ENCODE peak calls at places on chromosomes 2 and 18, in ten cellular contexts. S is CD8-positive, alpha-beta memory T cell; G is neural progenitor cell; O is ovary; A is neuronal stem cell; J is uterus; R is spleen; X is aorta; D is GM23338; T is breast epithelium. Z is an unnamed sample. For H3K4me1, the result is how much of the 10 kb centered on the place peaks cover.

GRCh38 chr2:174778479-174778962 is 14.2 kb upstream of the CHRNA1 start:
- DNase-seq in O (peak), S (peak), D (no peak), R (peak), X (no peak), A (no peak), T (no peak), J (peak), G (no peak), Z (no peak)

GRCh38 chr18:59719533-59720325 is 22.5 kb upstream of the CCBE1 start:
- DNase-seq in R (no peak), T (no peak), O (no peak), D (no peak), A (no peak), S (no peak), G (no peak), X (no peak), J (no peak), Z (no peak)

GRCh38 chr18:74353169-74353775 is 37.6 kb downstream of the C18orf63 start:
- DNase-seq in S (peak), A (peak), G (peak), T (no peak), X (no peak), O (no peak), J (peak), R (no peak), D (peak), Z (peak)

GRCh38 chr2:225117061-225117716 is 74.9 kb upstream of the DOCK10 start:
- DNase-seq in T (no peak), D (no peak), O (no peak), J (no peak), R (no peak), G (no peak), X (no peak), A (no peak), S (no peak), Z (no peak)

GRCh38 chr2:224202466-224202865 is 163.4 kb upstream of the SERPINE2 start:
- DNase-seq in D (no peak), R (no peak), A (no peak), G (no peak), X (no peak), T (no peak), J (no peak), O (no peak), S (no peak), Z (no peak)

GRCh38 chr2:120730053-120730439 is 5.6 kb upstream of the GLI2 start:
- DNase-seq in X (no peak), R (peak), D (no peak), J (no peak), O (peak), A (no peak), G (no peak), T (no peak), S (no peak), Z (no peak)

GRCh38 chr18:44945847-44946490 is 265.3 kb downstream of the SETBP1 start:
- DNase-seq in R (no peak), S (no peak), O (no peak), D (no peak), X (no peak), T (no peak), J (no peak), A (peak), G (peak), Z (no peak)

GRCh38 chr2:40403233-40403841 is 48.6 kb downstream of the SLC8A1 start:
- DNase-seq in J (no peak), X (no peak), O (no peak), S (no peak), A (no peak), T (no peak), R (no peak), G (no peak), D (no peak), Z (no peak)

GRCh38 chr2:129619471-129619870 is 360.0 kb upstream of the RAB6C start:
- DNase-seq in J (no peak), X (no peak), D (peak), T (no peak), A (no peak), S (no peak), O (no peak), R (no peak), G (no peak), Z (no peak)

DNA sequence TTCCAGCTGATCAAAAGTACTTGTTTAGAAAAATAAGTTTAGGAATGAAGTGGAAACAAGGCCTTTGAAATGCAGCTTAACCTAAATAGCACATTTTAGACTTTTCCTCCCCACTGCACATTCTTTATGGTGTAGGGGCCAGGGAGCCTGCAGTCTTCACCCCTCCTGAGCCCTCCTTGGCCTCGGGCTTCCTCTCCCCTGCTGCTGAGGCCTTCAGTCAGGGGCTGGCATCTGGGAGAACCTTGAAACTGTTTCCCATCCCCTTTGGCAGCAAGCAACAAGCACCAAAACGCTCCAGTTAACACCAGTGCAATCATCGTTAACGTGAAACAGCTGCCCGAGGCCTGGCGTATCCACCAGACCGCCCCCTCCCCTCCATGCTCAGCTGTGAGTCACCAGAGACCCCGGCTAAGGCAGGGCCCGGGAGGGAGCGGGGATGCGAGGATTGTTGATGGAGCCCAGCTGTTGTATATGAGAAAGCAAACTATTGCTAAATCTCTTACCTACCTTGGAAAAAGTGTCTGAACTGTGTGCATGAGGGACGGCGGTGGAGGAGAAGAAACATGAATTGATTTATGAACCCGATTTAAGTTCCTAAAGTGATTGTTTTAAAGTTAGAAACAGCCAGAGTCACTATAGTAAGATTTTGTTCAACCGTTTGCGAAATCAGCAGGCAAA is 5.3 kb downstream of the ZFP36L2 start:
- DNase-seq in G (peak), X (peak), J (peak), A (peak), D (peak), T (no peak), O (peak), R (peak), S (peak), Z (peak)
- H3K4me3 ChIP-seq in G (peak), X (peak), J (no peak), A (peak), D (peak), T (peak), O (peak), R (peak), S (peak), Z (peak)

GRCh38 chr2:176709991-176710390 is 440.7 kb downstream of the MTX2 start:
- DNase-seq in S (no peak), X (no peak), A (no peak), G (no peak), R (no peak), O (no peak), J (no peak), D (no peak), T (no peak), Z (no peak)
- H3K4me1 ChIP-seq in S (under half), X (under half), A (under half), G (under half), R (under half), O (under half), J (under half), D (under half), T (under half), Z (under half)

DNA sequence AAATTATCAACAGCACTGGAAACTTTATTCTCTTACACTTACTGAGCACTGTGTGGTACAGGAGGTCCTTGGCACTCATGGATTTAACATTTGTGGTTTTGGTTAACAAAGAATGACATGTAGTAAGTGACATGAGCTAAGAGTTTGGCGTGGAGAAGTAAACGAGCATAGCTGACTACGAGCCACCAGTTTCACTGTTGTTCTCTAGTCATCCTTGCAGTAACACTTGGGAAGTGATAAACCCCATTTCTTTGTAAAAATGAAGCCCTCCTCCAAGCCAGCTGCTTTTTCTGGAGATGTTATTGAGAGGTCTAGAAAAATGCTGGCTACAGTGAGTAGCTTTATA is 32.7 kb downstream of the QPCT start:
- DNase-seq in T (no peak), A (no peak), D (no peak), X (no peak), G (no peak), S (no peak), R (no peak), O (no peak), J (no peak), Z (no peak)
- H3K4me3 ChIP-seq in T (peak), A (no peak), D (no peak), X (no peak), G (no peak), S (no peak), R (no peak), O (no peak), J (no peak), Z (no peak)

GRCh38 chr2:38590053-38590452 is 12.7 kb downstream of the HNRNPLL start:
- DNase-seq in G (no peak), S (no peak), J (no peak), X (no peak), O (no peak), R (no peak), D (no peak), T (no peak), A (no peak), Z (no peak)
- H3K4me1 ChIP-seq in G (under half), S (under half), J (under half), X (under half), O (under half), R (under half), D (under half), T (under half), A (under half), Z (under half)

GRCh38 chr18:13611616-13612110 is 114.7 kb downstream of the FAM210A start:
- DNase-seq in R (peak), D (peak), T (no peak), J (peak), G (no peak), S (no peak), A (peak), O (peak), X (peak), Z (peak)

GRCh38 chr18:13613099-13613498 is 113.3 kb downstream of the FAM210A start:
- DNase-seq in T (no peak), D (no peak), A (no peak), O (no peak), J (no peak), S (no peak), R (no peak), G (no peak), X (no peak), Z (no peak)

GRCh38 chr18:13612111-13612997 is 114.0 kb downstream of the FAM210A start:
- DNase-seq in S (peak), R (peak), X (no peak), A (no peak), T (no peak), J (no peak), D (no peak), G (no peak), O (no peak), Z (no peak)

GRCh38 chr18:13610517-13610916 is 115.8 kb downstream of the FAM210A start:
- DNase-seq in A (no peak), D (no peak), R (peak), S (no peak), G (no peak), O (no peak), X (no peak), T (no peak), J (no peak), Z (no peak)

DNA sequence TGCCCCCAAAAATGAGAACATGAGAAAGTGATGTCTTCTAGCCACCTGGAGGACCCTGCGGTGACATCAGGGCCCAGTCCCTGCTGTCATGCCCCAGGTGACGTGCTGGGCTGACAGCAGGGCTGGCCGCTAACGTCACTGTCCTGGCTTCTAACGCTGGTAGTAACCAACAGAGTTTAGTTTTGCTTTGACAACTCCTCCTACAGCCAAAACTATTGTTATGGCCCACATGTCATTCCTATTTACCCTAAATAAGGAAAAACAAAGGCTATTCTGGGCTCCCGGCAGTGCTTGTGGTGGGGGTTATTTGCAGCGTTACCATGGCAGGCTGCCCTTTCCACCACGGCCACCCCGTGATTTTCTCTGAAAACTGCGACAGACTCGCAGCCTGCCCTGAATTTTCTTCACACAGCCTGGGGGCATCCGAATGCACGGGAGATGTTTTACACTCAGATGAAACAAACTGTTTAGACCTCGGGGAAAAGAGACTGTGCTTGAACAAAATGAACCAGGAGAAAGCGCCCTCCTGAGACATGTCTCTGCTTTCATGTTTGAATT is 115.2 kb downstream of the FAM210A start:
- DNase-seq in S (no peak), O (no peak), R (peak), J (peak), G (peak), T (no peak), X (peak), A (peak), D (peak), Z (no peak)
- H3K4me3 ChIP-seq in S (no peak), O (peak), R (peak), J (peak), G (peak), T (peak), X (peak), A (no peak), D (no peak), Z (peak)

DNA sequence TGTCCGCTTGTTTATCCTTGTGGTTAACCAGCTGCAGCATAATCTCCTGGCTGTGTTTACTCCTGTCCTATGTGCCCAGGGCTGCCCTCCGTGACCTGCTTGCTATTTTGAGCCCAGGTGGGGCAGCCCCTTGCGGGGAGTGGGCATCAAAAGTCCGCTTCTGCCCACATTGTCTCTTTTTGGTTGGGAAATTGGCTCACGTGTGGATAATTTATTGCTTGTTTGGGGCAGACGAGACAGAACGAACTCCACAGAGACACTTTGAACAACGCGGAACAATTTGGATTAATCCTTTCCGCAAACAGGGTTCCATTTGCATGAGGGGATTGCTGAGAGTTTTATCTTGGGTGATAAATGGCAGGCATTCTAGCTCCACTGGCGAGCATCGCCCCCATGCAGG is 8.1 kb upstream of the CXCR4 start:
- DNase-seq in O (no peak), R (no peak), A (no peak), T (no peak), G (peak), J (no peak), D (no peak), S (no peak), X (no peak), Z (no peak)
- H3K4me1 ChIP-seq in O (under half), R (under half), A (under half), T (under half), G (half or more), J (under half), D (under half), S (half or more), X (under half), Z (under half)

GRCh38 chr2:144516981-144517824 is 2.7 kb downstream of the ZEB2 start:
- DNase-seq in T (no peak), R (peak), S (peak), O (peak), J (peak), G (peak), A (no peak), X (peak), D (peak), Z (peak)
- H3K4me3 ChIP-seq in T (peak), R (peak), S (peak), O (peak), J (peak), G (peak), A (peak), X (peak), D (peak), Z (peak)

GRCh38 chr2:71599646-71600236 is 146.4 kb downstream of the DYSF start:
- DNase-seq in S (no peak), G (no peak), X (no peak), J (no peak), R (no peak), D (no peak), O (no peak), T (no peak), A (no peak), Z (no peak)
- H3K4me1 ChIP-seq in S (under half), G (under half), X (under half), J (under half), R (under half), D (under half), O (under half), T (under half), A (under half), Z (under half)

DNA sequence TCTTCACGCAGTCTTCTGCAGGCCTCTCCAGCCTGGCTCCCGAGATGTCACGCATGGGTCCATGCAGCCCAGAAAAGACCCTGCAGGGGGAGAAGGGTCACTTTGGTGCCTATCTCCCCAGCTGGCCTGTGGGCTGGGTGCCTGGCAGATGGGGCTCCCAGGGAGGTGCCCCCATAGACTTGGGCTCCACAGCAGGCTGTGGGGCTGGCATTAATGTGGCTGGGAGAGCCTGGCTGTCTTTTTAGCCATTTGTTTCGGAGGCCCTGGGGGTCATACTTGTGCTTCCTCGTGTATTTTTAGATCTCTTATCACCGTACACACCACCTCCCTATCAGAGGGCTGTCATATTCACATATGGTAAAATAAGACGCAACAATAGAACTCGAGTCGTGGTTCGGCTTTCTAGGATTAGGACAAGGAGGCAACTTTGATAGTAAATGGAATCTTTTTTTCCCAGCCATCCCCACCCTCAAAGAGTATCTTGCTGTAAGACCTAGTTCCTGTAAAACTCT is 74.5 kb downstream of the LRRFIP1 start:
- DNase-seq in X (no peak), D (no peak), O (no peak), S (no peak), J (no peak), A (no peak), R (peak), G (no peak), T (no peak), Z (no peak)
- H3K4me3 ChIP-seq in X (no peak), D (peak), O (no peak), S (peak), J (no peak), A (no peak), R (no peak), G (no peak), T (no peak), Z (no peak)